ENCODE peak calls at places on chromosomes 3 and 15, in nine cellular contexts. S, L, M, O, E, P, V, T and D are unnamed samples.

GRCh38 chr3:15053541-15053940 is 11.6 kb downstream of the MRPS25 start:
- DNase-seq in M (no peak), V (no peak), S (no peak), P (no peak), E (no peak), T (no peak), O (no peak), L (no peak), D (no peak)

GRCh38 chr3:133377396-133377795 is 22.5 kb upstream of the BFSP2 start:
- DNase-seq in P (no peak), T (peak), L (no peak), V (no peak), M (peak), S (peak), E (peak), O (no peak), D (peak)

GRCh38 chr3:79361748-79362378 is 405.9 kb downstream of the ROBO1 start:
- DNase-seq in S (peak), L (no peak), P (no peak), E (peak), O (no peak), M (no peak), T (peak), V (no peak), D (peak)

GRCh38 chr3:131072845-131073244 is 46.2 kb downstream of the NEK11 start:
- DNase-seq in P (no peak), O (no peak), T (no peak), V (no peak), L (no peak), S (no peak), E (peak), M (no peak), D (no peak)

GRCh38 chr3:59001675-59002074 is 48.1 kb downstream of the CFAP20DC start:
- DNase-seq in P (no peak), M (no peak), O (no peak), E (peak), T (no peak), L (no peak), V (no peak), S (peak), D (no peak)

GRCh38 chr3:46676601-46677071 is 16.8 kb downstream of the ALS2CL start:
- DNase-seq in T (no peak), L (no peak), O (no peak), E (no peak), P (no peak), M (no peak), V (no peak), S (no peak), D (no peak)

GRCh38 chr15:40006646-40007045 is 32.3 kb downstream of the SRP14 start:
- DNase-seq in L (no peak), P (no peak), S (no peak), T (no peak), E (peak), M (no peak), O (no peak), V (no peak), D (no peak)

GRCh38 chr3:188037116-188037718 is 116.7 kb upstream of the LPP start:
- DNase-seq in V (no peak), M (peak), T (peak), S (no peak), E (peak), L (no peak), O (no peak), P (no peak), D (no peak)

GRCh38 chr3:46208167-46208704 is at the start of gene CCR1:
- DNase-seq in E (peak), P (no peak), O (peak), T (peak), S (peak), M (peak), L (peak), V (no peak), D (no peak)

GRCh38 chr3:11146771-11147363 is 7.4 kb upstream of the HRH1 start:
- DNase-seq in V (no peak), O (no peak), E (peak), P (no peak), M (no peak), L (no peak), T (peak), S (no peak), D (no peak)

GRCh38 chr3:15794303-15794771 is 3.4 kb downstream of the ANKRD28 start:
- DNase-seq in O (no peak), V (no peak), E (peak), T (peak), P (peak), S (peak), L (no peak), M (no peak), D (no peak)

GRCh38 chr3:52456800-52457183 is 1.4 kb downstream of the NISCH start:
- DNase-seq in O (no peak), E (no peak), T (no peak), M (no peak), S (no peak), L (no peak), V (no peak), P (no peak), D (no peak)

GRCh38 chr3:51378726-51379125 is 6.4 kb upstream of the MANF start:
- DNase-seq in L (no peak), T (no peak), O (no peak), P (no peak), M (no peak), S (no peak), V (no peak), E (no peak), D (no peak)

GRCh38 chr3:44104668-44105321 is 136.9 kb upstream of the TOPAZ1 start:
- DNase-seq in L (peak), M (no peak), T (peak), P (no peak), O (no peak), S (peak), E (peak), V (no peak), D (peak)

GRCh38 chr3:155026999-155027591 is 53.0 kb upstream of the MME start:
- DNase-seq in L (no peak), T (no peak), O (no peak), M (no peak), E (peak), S (peak), P (no peak), V (no peak), D (no peak)

GRCh38 chr3:194640829-194641228 is 7.6 kb upstream of the TMEM44 start:
- DNase-seq in P (peak), O (peak), E (peak), V (no peak), S (no peak), L (peak), M (peak), T (no peak), D (no peak)

GRCh38 chr15:101433396-101433795 is 56.1 kb downstream of the PCSK6 start:
- DNase-seq in L (no peak), O (no peak), M (no peak), V (no peak), T (no peak), S (no peak), P (no peak), E (no peak), D (no peak)

GRCh38 chr3:76724075-76724474 is 315.8 kb upstream of the ROBO2 start:
- DNase-seq in P (no peak), T (no peak), L (no peak), S (no peak), E (no peak), V (no peak), O (no peak), M (no peak), D (no peak)

GRCh38 chr15:82554351-82554750 is 14.1 kb upstream of the RPS17 start:
- DNase-seq in T (no peak), E (peak), O (no peak), S (no peak), L (no peak), M (no peak), P (no peak), V (no peak), D (no peak)

GRCh38 chr3:58013973-58014649 is 5.9 kb downstream of the FLNB start:
- DNase-seq in S (no peak), T (no peak), V (peak), L (no peak), P (no peak), E (peak), M (no peak), O (no peak), D (no peak)

GRCh38 chr15:75680007-75680789 is 32.5 kb downstream of the CSPG4 start:
- DNase-seq in O (no peak), S (no peak), L (no peak), E (no peak), M (no peak), T (no peak), P (no peak), V (no peak), D (no peak)

GRCh38 chr15:88331291-88331690 is 74.8 kb upstream of the NTRK3 start:
- DNase-seq in E (peak), V (peak), S (peak), O (peak), L (peak), M (peak), P (no peak), T (no peak), D (peak)

GRCh38 chr3:192514754-192515660 is 212.3 kb downstream of the FGF12 start:
- DNase-seq in V (peak), M (peak), L (no peak), O (peak), S (no peak), E (no peak), P (no peak), T (no peak), D (no peak)

GRCh38 chr3:188021502-188022040 is 132.4 kb upstream of the LPP start:
- DNase-seq in E (peak), V (no peak), T (peak), P (no peak), O (no peak), S (no peak), L (no peak), M (no peak), D (no peak)

GRCh38 chr3:138328341-138328740 is 1.3 kb downstream of the NME9 start:
- DNase-seq in T (no peak), S (peak), M (no peak), L (no peak), E (peak), P (no peak), V (no peak), O (no peak), D (no peak)

GRCh38 chr15:35043380-35044095 is 41.6 kb downstream of the NANOGP8 start:
- DNase-seq in P (no peak), S (peak), L (no peak), E (no peak), V (no peak), M (no peak), T (no peak), O (no peak), D (no peak)

GRCh38 chr3:177306252-177306651 is 109.0 kb upstream of the TBL1XR1 start:
- DNase-seq in M (no peak), E (peak), T (peak), O (no peak), P (no peak), V (no peak), L (no peak), S (no peak), D (peak)